ENCODE peak calls at places on chromosome 1, in nine cellular contexts. T is left ventricle myocardium inferior; G is non-pigmented ciliary epithelial cell; F is Right ventricle myocardium inferior; S is stimulated activated CD4-positive, alpha-beta T cell treated with anti-CD3 and anti-CD28 coated beads, Interleukin-2, amount 100 ng/mL, for 4 hours; L is AG09309; U is HuH-7.5; Y is fibroblast of the conjunctiva; W is tibial nerve. A is an unnamed sample.

GRCh38 chr1:2594001-2594640 is 7.5 kb downstream of the PRXL2B start:
- DNase-seq in T (peak), G (no peak), F (peak), S (no peak), L (no peak), U (no peak), Y (no peak), W (no peak), A (no peak)

GRCh38 chr1:9388628-9389184 is 96.0 kb downstream of the SPSB1 start:
- DNase-seq in T (no peak), G (no peak), F (no peak), S (no peak), L (no peak), U (peak), Y (no peak), W (no peak), A (no peak)

GRCh38 chr1:230884646-230885045 is 16.3 kb upstream of the C1orf198 start:
- DNase-seq in T (no peak), G (no peak), F (no peak), S (no peak), L (no peak), U (no peak), Y (no peak), W (no peak), A (no peak)

GRCh38 chr1:93079685-93080141 is 630 bp downstream of the MTF2 start:
- DNase-seq in T (no peak), G (no peak), F (no peak), S (no peak), L (no peak), U (no peak), Y (no peak), W (peak), A (no peak)

GRCh38 chr1:173669491-173669941 is at the start of gene ANKRD45:
- DNase-seq in T (peak), G (no peak), F (peak), S (no peak), L (no peak), U (no peak), Y (peak), W (peak), A (no peak)

GRCh38 chr1:85322655-85323054 is 46.2 kb upstream of the BCL10 start:
- DNase-seq in T (no peak), G (no peak), F (no peak), S (no peak), L (no peak), U (no peak), Y (no peak), W (no peak), A (no peak)

GRCh38 chr1:35559317-35559944 is 1.8 kb downstream of the NCDN start:
- DNase-seq in T (no peak), G (no peak), F (no peak), S (no peak), L (no peak), U (no peak), Y (no peak), W (no peak), A (no peak)

GRCh38 chr1:150192012-150192411 is 42.3 kb downstream of the PLEKHO1 start:
- DNase-seq in T (no peak), G (peak), F (no peak), S (no peak), L (peak), U (no peak), Y (no peak), W (no peak), A (no peak)

GRCh38 chr1:15188678-15189077 is 35.1 kb downstream of the TMEM51 start:
- DNase-seq in T (no peak), G (no peak), F (no peak), S (no peak), L (no peak), U (no peak), Y (no peak), W (no peak), A (no peak)

A was measured in esophagus muscularis mucosa.